ENCODE peak calls at places on chromosome X, in five cellular contexts. D, O, H, R and J are unnamed samples.

GRCh38 chrX:30751497-30751896 is 98.3 kb downstream of the GK start:
- DNase-seq in D (no peak), O (no peak), H (no peak), R (no peak), J (no peak)

GRCh38 chrX:108165349-108166111 is 74.0 kb downstream of the ATG4A start:
- DNase-seq in D (peak; percentile 63), O (no peak), H (no peak), R (no peak), J (no peak)

GRCh38 chrX:13110427-13111324 is 66.3 kb upstream of the FAM9C start:
- DNase-seq in D (no peak), O (peak; percentile 60), H (no peak), R (no peak), J (peak; percentile 22)

GRCh38 chrX:129638917-129639316 is 15.8 kb downstream of the APLN start:
- DNase-seq in D (peak; percentile 52), O (no peak), H (no peak), R (no peak), J (no peak)

GRCh38 chrX:9534686-9535085 is 69.8 kb downstream of the TBL1X start:
- DNase-seq in D (no peak), O (no peak), H (no peak), R (no peak), J (peak; percentile 40)

GRCh38 chrX:130091976-130092522 is 18.2 kb downstream of the ELF4 start:
- DNase-seq in D (peak; percentile 47), O (no peak), H (peak; percentile 72), R (no peak), J (no peak)

GRCh38 chrX:4110964-4111363 is 397.5 kb upstream of the PRKX start:
- DNase-seq in D (no peak), O (no peak), H (no peak), R (no peak), J (no peak)

GRCh38 chrX:44462851-44463250 is 79.8 kb downstream of the FUNDC1 start:
- DNase-seq in D (no peak), O (no peak), H (no peak), R (no peak), J (peak; percentile 2)

GRCh38 chrX:18931972-18932371 is 51.9 kb downstream of the PHKA2 start:
- DNase-seq in D (no peak), O (no peak), H (no peak), R (no peak), J (peak; percentile 19)

GRCh38 chrX:69362354-69362753 is 141.8 kb upstream of the NALF2 start:
- DNase-seq in D (no peak), O (no peak), H (no peak), R (no peak), J (no peak)

GRCh38 chrX:23332888-23333821 is 1.5 kb upstream of the PTCHD1 start:
- DNase-seq in D (peak; percentile 66), O (no peak), H (no peak), R (no peak), J (no peak)

GRCh38 chrX:2541603-2542002 is 40.8 kb upstream of the DHRSX start:
- DNase-seq in D (no peak), O (no peak), H (no peak), R (no peak), J (no peak)

GRCh38 chrX:142068365-142068764 is 136.7 kb downstream of the MAGEC2 start:
- DNase-seq in D (no peak), O (no peak), H (no peak), R (no peak), J (no peak)

GRCh38 chrX:110407910-110408545 is 49.4 kb downstream of the RTL9 start:
- DNase-seq in D (peak; percentile 46), O (no peak), H (peak; percentile 6), R (no peak), J (peak; percentile 70)

GRCh38 chrX:36908801-36909403 is 99.3 kb upstream of the FAM47C start:
- DNase-seq in D (no peak), O (no peak), H (no peak), R (no peak), J (peak; percentile 7)

GRCh38 chrX:16479206-16479869 is 170.6 kb upstream of the S100G start:
- DNase-seq in D (no peak), O (no peak), H (no peak), R (no peak), J (no peak)

GRCh38 chrX:74343970-74344622 is 40.1 kb downstream of the ZCCHC13 start:
- DNase-seq in D (peak; percentile 85), O (peak; percentile 6), H (peak; percentile 2), R (no peak), J (peak; percentile 47)

GRCh38 chrX:74187211-74187610 is 116.8 kb upstream of the ZCCHC13 start:
- DNase-seq in D (no peak), O (no peak), H (no peak), R (no peak), J (no peak)

GRCh38 chrX:405149-405548 is 18.4 kb upstream of the PPP2R3B start:
- DNase-seq in D (no peak), O (no peak), H (no peak), R (no peak), J (no peak)

GRCh38 chrX:111868726-111869638 is 7.0 kb upstream of the TRPC5OS start:
- DNase-seq in D (no peak), O (no peak), H (no peak), R (no peak), J (no peak)

GRCh38 chrX:129786210-129786651 is 6.5 kb downstream of the SASH3 start:
- DNase-seq in D (no peak), O (no peak), H (no peak), R (no peak), J (no peak)

GRCh38 chrX:116379854-116380253 is 56.6 kb upstream of the SLC6A14 start:
- DNase-seq in D (no peak), O (no peak), H (no peak), R (no peak), J (no peak)

GRCh38 chrX:53320543-53321215 is 39.3 kb upstream of the IQSEC2 start:
- DNase-seq in D (no peak), O (no peak), H (peak; percentile 1), R (no peak), J (no peak)

GRCh38 chrX:49762175-49762704 is 66.5 kb upstream of the PAGE1 start:
- DNase-seq in D (no peak), O (no peak), H (no peak), R (no peak), J (no peak)

GRCh38 chrX:73850124-73851013 is 287.4 kb downstream of the CHIC1 start:
- DNase-seq in D (no peak), O (no peak), H (no peak), R (no peak), J (no peak)

GRCh38 chrX:37753384-37753783 is 26.5 kb upstream of the CYBB start:
- DNase-seq in D (no peak), O (no peak), H (no peak), R (peak; percentile 84), J (no peak)

GRCh38 chrX:22652596-22652995 is 347.2 kb upstream of the DDX53 start:
- DNase-seq in D (peak; percentile 60), O (no peak), H (no peak), R (no peak), J (peak; percentile 0)

GRCh38 chrX:134374294-134374693 is 85.7 kb upstream of the HPRT1 start:
- DNase-seq in D (no peak), O (no peak), H (no peak), R (no peak), J (no peak)

GRCh38 chrX:123422875-123423274 is 238.8 kb downstream of the GRIA3 start:
- DNase-seq in D (no peak), O (no peak), H (no peak), R (no peak), J (peak; percentile 23)